ENCODE peak calls at places on chromosomes 12 and 14, in ten cellular contexts. I, G, Q, V, T, P, F, B, U and L are unnamed samples.

GRCh38 chr14:76339922-76340615 is 35.9 kb upstream of the ESRRB start:
- DNase-seq in I (no peak), G (no peak), Q (no peak), V (no peak), T (no peak), P (no peak), F (no peak), B (no peak), U (no peak), L (no peak)

GRCh38 chr12:92277795-92278194 is 132.1 kb upstream of the BTG1 start:
- DNase-seq in I (no peak), G (no peak), Q (no peak), V (no peak), T (no peak), P (no peak), F (no peak), B (no peak), U (no peak), L (no peak)

GRCh38 chr12:116135209-116135930 is 142.1 kb downstream of the MED13L start:
- DNase-seq in I (no peak), G (no peak), Q (no peak), V (no peak), T (peak; percentile 81), P (no peak), F (peak; percentile 88), B (peak; percentile 61), U (no peak), L (no peak)

GRCh38 chr14:90536511-90537191 is 139.8 kb downstream of the CALM1 start:
- DNase-seq in I (no peak), G (no peak), Q (no peak), V (no peak), T (peak; percentile 32), P (no peak), F (no peak), B (no peak), U (no peak), L (no peak)

GRCh38 chr12:104686196-104686595 is 229.4 kb downstream of the CHST11 start:
- DNase-seq in I (no peak), G (no peak), Q (no peak), V (no peak), T (peak; percentile 47), P (no peak), F (peak; percentile 48), B (no peak), U (no peak), L (no peak)

GRCh38 chr12:121776190-121777098 is 17.0 kb downstream of the RHOF start:
- DNase-seq in I (peak; percentile 56), G (no peak), Q (peak; percentile 93), V (no peak), T (peak; percentile 79), P (peak; percentile 68), F (peak; percentile 60), B (peak; percentile 70), U (peak; percentile 96), L (no peak)

GRCh38 chr14:59454131-59454530 is 11.0 kb downstream of the GPR135 start:
- DNase-seq in I (no peak), G (no peak), Q (no peak), V (peak; percentile 96), T (peak; percentile 78), P (no peak), F (peak; percentile 98), B (no peak), U (no peak), L (no peak)

GRCh38 chr12:40336573-40337199 is 111.9 kb downstream of the LRRK2 start:
- DNase-seq in I (no peak), G (peak; percentile 9), Q (no peak), V (no peak), T (no peak), P (no peak), F (peak; percentile 27), B (peak; percentile 34), U (no peak), L (no peak)

GRCh38 chr14:72818998-72819397 is 74.9 kb downstream of the DPF3 start:
- DNase-seq in I (no peak), G (no peak), Q (no peak), V (no peak), T (no peak), P (no peak), F (no peak), B (no peak), U (no peak), L (no peak)

GRCh38 chr12:125152463-125152862 is 87.2 kb downstream of the AACS start:
- DNase-seq in I (no peak), G (no peak), Q (no peak), V (no peak), T (no peak), P (no peak), F (no peak), B (no peak), U (no peak), L (no peak)

GRCh38 chr14:58805605-58806358 is 168.0 kb downstream of the DACT1 start:
- DNase-seq in I (peak; percentile 82), G (no peak), Q (no peak), V (no peak), T (peak; percentile 74), P (peak; percentile 96), F (peak; percentile 29), B (peak; percentile 11), U (no peak), L (peak; percentile 69)